ENCODE peak calls at places on chromosome 11, in five cellular contexts. One of them, this sample, is unnamed.

GRCh38 chr11:130583866-130584265 is 135.4 kb downstream of the ADAMTS15 start:
- DNase-seq in cardiac muscle cell: no peak
- DNase-seq in GM13976: no peak
- DNase-seq in cardiac fibroblast: no peak
- DNase-seq in mesothelial cell of epicardium: no peak
- DNase-seq in this sample: no peak

GRCh38 chr11:127202105-127202504 is 201.5 kb upstream of the KIRREL3 start:
- DNase-seq in cardiac fibroblast: no peak
- DNase-seq in mesothelial cell of epicardium: no peak
- DNase-seq in cardiac muscle cell: no peak
- DNase-seq in GM13976: no peak
- DNase-seq in this sample: no peak

GRCh38 chr11:128251140-128251539 is 336.2 kb downstream of the ETS1 start:
- DNase-seq in cardiac muscle cell: no peak
- DNase-seq in cardiac fibroblast: peak; percentile 55
- DNase-seq in GM13976: no peak
- DNase-seq in mesothelial cell of epicardium: no peak
- DNase-seq in this sample: no peak

GRCh38 chr11:36162909-36163434 is 126.3 kb downstream of the COMMD9 start:
- DNase-seq in cardiac muscle cell: no peak
- DNase-seq in mesothelial cell of epicardium: no peak
- DNase-seq in cardiac fibroblast: no peak
- DNase-seq in GM13976: no peak
- DNase-seq in this sample: no peak

GRCh38 chr11:12158926-12159325 is 48.5 kb downstream of the MICAL2 start:
- DNase-seq in cardiac fibroblast: no peak
- DNase-seq in mesothelial cell of epicardium: no peak
- DNase-seq in cardiac muscle cell: peak; percentile 86
- DNase-seq in GM13976: no peak
- DNase-seq in this sample: no peak

GRCh38 chr11:61152816-61153592 is 8.2 kb downstream of the VPS37C start:
- DNase-seq in mesothelial cell of epicardium: no peak
- DNase-seq in cardiac fibroblast: peak; percentile 82
- DNase-seq in GM13976: no peak
- DNase-seq in cardiac muscle cell: no peak
- DNase-seq in this sample: no peak

GRCh38 chr11:125341676-125342075 is 154.4 kb downstream of the FEZ1 start:
- DNase-seq in cardiac fibroblast: no peak
- DNase-seq in cardiac muscle cell: no peak
- DNase-seq in GM13976: no peak
- DNase-seq in mesothelial cell of epicardium: no peak
- DNase-seq in this sample: no peak

GRCh38 chr11:111183706-111184105 is 61.8 kb upstream of the POU2AF2 start:
- DNase-seq in cardiac fibroblast: peak; percentile 72
- DNase-seq in GM13976: no peak
- DNase-seq in cardiac muscle cell: no peak
- DNase-seq in mesothelial cell of epicardium: no peak
- DNase-seq in this sample: no peak

GRCh38 chr11:92163879-92164278 is 60.7 kb upstream of the FAT3 start:
- DNase-seq in mesothelial cell of epicardium: no peak
- DNase-seq in cardiac fibroblast: no peak
- DNase-seq in GM13976: no peak
- DNase-seq in cardiac muscle cell: no peak
- DNase-seq in this sample: no peak

GRCh38 chr11:1131033-1131911 is 26.5 kb upstream of the MUC5AC start:
- DNase-seq in cardiac muscle cell: no peak
- DNase-seq in GM13976: no peak
- DNase-seq in cardiac fibroblast: no peak
- DNase-seq in mesothelial cell of epicardium: no peak
- DNase-seq in this sample: peak; percentile 6

GRCh38 chr11:82995754-82996398 is 75.8 kb downstream of the RAB30 start:
- DNase-seq in GM13976: no peak
- DNase-seq in cardiac fibroblast: peak; percentile 47
- DNase-seq in cardiac muscle cell: no peak
- DNase-seq in mesothelial cell of epicardium: no peak
- DNase-seq in this sample: no peak

GRCh38 chr11:125550780-125551179 is 18.5 kb upstream of the EI24 start:
- DNase-seq in mesothelial cell of epicardium: no peak
- DNase-seq in cardiac fibroblast: no peak
- DNase-seq in GM13976: no peak
- DNase-seq in cardiac muscle cell: no peak
- DNase-seq in this sample: no peak

GRCh38 chr11:108927791-108928545 is 263.1 kb downstream of the DDX10 start:
- DNase-seq in GM13976: no peak
- DNase-seq in mesothelial cell of epicardium: no peak
- DNase-seq in cardiac muscle cell: no peak
- DNase-seq in cardiac fibroblast: peak; percentile 37
- DNase-seq in this sample: no peak

GRCh38 chr11:118924591-118925585 is 838 bp downstream of the BCL9L start:
- DNase-seq in GM13976: peak; percentile 83
- DNase-seq in cardiac fibroblast: peak; percentile 43
- DNase-seq in cardiac muscle cell: peak; percentile 72
- DNase-seq in mesothelial cell of epicardium: no peak
- DNase-seq in this sample: peak; percentile 44

GRCh38 chr11:103071008-103071407 is 21.0 kb downstream of the DCUN1D5 start:
- DNase-seq in mesothelial cell of epicardium: no peak
- DNase-seq in cardiac fibroblast: no peak
- DNase-seq in cardiac muscle cell: no peak
- DNase-seq in GM13976: no peak
- DNase-seq in this sample: no peak

GRCh38 chr11:99505831-99506230 is 485.1 kb downstream of the CNTN5 start:
- DNase-seq in GM13976: no peak
- DNase-seq in cardiac fibroblast: no peak
- DNase-seq in mesothelial cell of epicardium: no peak
- DNase-seq in cardiac muscle cell: no peak
- DNase-seq in this sample: no peak

GRCh38 chr11:47514825-47515647 is 37.9 kb downstream of the CELF1 start:
- DNase-seq in GM13976: no peak
- DNase-seq in mesothelial cell of epicardium: no peak
- DNase-seq in cardiac fibroblast: peak; percentile 88
- DNase-seq in cardiac muscle cell: no peak
- DNase-seq in this sample: no peak

GRCh38 chr11:1150769-1151365 is 6.9 kb upstream of the MUC5AC start:
- DNase-seq in GM13976: no peak
- DNase-seq in cardiac muscle cell: no peak
- DNase-seq in mesothelial cell of epicardium: no peak
- DNase-seq in cardiac fibroblast: peak; percentile 69
- DNase-seq in this sample: no peak

GRCh38 chr11:34793666-34794065 is 122.5 kb downstream of the APIP start:
- DNase-seq in cardiac fibroblast: no peak
- DNase-seq in cardiac muscle cell: no peak
- DNase-seq in GM13976: no peak
- DNase-seq in mesothelial cell of epicardium: no peak
- DNase-seq in this sample: no peak

GRCh38 chr11:74366576-74366975 is 31.7 kb downstream of the PGM2L1 start:
- DNase-seq in cardiac muscle cell: peak; percentile 3
- DNase-seq in mesothelial cell of epicardium: no peak
- DNase-seq in GM13976: no peak
- DNase-seq in cardiac fibroblast: peak; percentile 83
- DNase-seq in this sample: no peak

GRCh38 chr11:7511405-7511804 is 2.4 kb upstream of the PPFIBP2 start:
- DNase-seq in GM13976: no peak
- DNase-seq in cardiac fibroblast: no peak
- DNase-seq in mesothelial cell of epicardium: no peak
- DNase-seq in cardiac muscle cell: no peak
- DNase-seq in this sample: no peak

GRCh38 chr11:15757299-15757698 is 599.0 kb downstream of the SOX6 start:
- DNase-seq in cardiac muscle cell: no peak
- DNase-seq in mesothelial cell of epicardium: no peak
- DNase-seq in cardiac fibroblast: no peak
- DNase-seq in GM13976: no peak
- DNase-seq in this sample: no peak

GRCh38 chr11:59755701-59756495 is 722 bp downstream of the STX3 start:
- DNase-seq in cardiac muscle cell: peak; percentile 55
- DNase-seq in cardiac fibroblast: peak; percentile 74
- DNase-seq in mesothelial cell of epicardium: peak; percentile 29
- DNase-seq in GM13976: peak; percentile 36
- DNase-seq in this sample: peak; percentile 45
- TF ChIP-seq CTCF in cardiac muscle cell: no peak
- TF ChIP-seq CTCF in cardiac fibroblast: no peak
- TF ChIP-seq CTCF in mesothelial cell of epicardium: no peak
- TF ChIP-seq CTCF in GM13976: no peak
- TF ChIP-seq CTCF in this sample: no peak

GRCh38 chr11:101864098-101864497 is 50.7 kb upstream of the CEP126 start:
- DNase-seq in GM13976: no peak
- DNase-seq in mesothelial cell of epicardium: no peak
- DNase-seq in cardiac muscle cell: no peak
- DNase-seq in cardiac fibroblast: no peak
- DNase-seq in this sample: no peak
- TF ChIP-seq CTCF in GM13976: no peak
- TF ChIP-seq CTCF in mesothelial cell of epicardium: no peak
- TF ChIP-seq CTCF in cardiac muscle cell: no peak
- TF ChIP-seq CTCF in cardiac fibroblast: no peak
- TF ChIP-seq CTCF in this sample: no peak

GRCh38 chr11:24324211-24324610 is 172.6 kb upstream of the LUZP2 start:
- DNase-seq in cardiac muscle cell: no peak
- DNase-seq in mesothelial cell of epicardium: no peak
- DNase-seq in GM13976: no peak
- DNase-seq in cardiac fibroblast: peak; percentile 15
- DNase-seq in this sample: no peak
- TF ChIP-seq CTCF in cardiac muscle cell: no peak
- TF ChIP-seq CTCF in mesothelial cell of epicardium: no peak
- TF ChIP-seq CTCF in GM13976: no peak
- TF ChIP-seq CTCF in cardiac fibroblast: no peak
- TF ChIP-seq CTCF in this sample: no peak

DNA sequence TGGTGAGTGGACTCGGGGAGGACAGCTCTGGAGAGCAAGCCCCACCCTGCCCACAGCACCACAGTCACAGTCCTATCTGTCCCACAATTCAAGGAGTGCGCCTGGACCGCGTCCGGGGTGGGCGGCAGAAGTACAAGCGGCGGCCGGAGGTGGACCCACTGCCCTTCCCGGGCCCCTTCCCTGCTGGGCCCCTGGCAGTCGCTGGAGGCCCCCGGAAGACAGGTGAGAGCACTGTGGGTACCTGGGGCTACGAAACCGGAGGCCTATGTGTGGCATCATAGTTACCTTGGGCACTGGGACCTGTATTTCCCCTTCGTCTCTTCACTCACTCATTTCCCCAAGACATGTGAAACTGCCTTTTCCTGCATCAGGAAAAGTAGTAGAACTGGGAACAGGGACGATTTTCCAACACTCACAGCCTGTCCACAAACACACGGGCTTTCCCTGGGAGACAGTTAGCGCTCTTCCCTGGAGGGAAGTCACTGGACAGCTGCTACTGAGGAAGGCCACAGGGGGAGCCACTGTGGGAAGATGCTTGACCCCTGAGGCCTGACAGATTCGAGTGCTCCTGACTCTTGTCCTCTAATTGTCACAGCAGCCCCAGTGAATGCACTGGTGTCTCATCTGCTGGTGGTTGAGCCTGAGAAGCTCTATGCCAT is 3.1 kb downstream of the TRMT112 start:
- DNase-seq in cardiac muscle cell: no peak
- DNase-seq in cardiac fibroblast: no peak
- DNase-seq in GM13976: no peak
- DNase-seq in mesothelial cell of epicardium: no peak
- DNase-seq in this sample: no peak
- TF ChIP-seq CTCF in cardiac muscle cell: peak; percentile 19
- TF ChIP-seq CTCF in cardiac fibroblast: peak; percentile 42
- TF ChIP-seq CTCF in GM13976: no peak
- TF ChIP-seq CTCF in mesothelial cell of epicardium: no peak
- TF ChIP-seq CTCF in this sample: no peak

GRCh38 chr11:8527939-8528338 is 66.1 kb downstream of the STK33 start:
- DNase-seq in cardiac muscle cell: peak; percentile 5
- DNase-seq in cardiac fibroblast: no peak
- DNase-seq in GM13976: no peak
- DNase-seq in mesothelial cell of epicardium: no peak
- DNase-seq in this sample: no peak

GRCh38 chr11:8531312-8531711 is 62.7 kb downstream of the STK33 start:
- DNase-seq in mesothelial cell of epicardium: no peak
- DNase-seq in cardiac fibroblast: no peak
- DNase-seq in cardiac muscle cell: peak; percentile 43
- DNase-seq in GM13976: no peak
- DNase-seq in this sample: no peak

GRCh38 chr11:8533332-8533731 is 60.7 kb downstream of the STK33 start:
- DNase-seq in cardiac muscle cell: no peak
- DNase-seq in cardiac fibroblast: no peak
- DNase-seq in mesothelial cell of epicardium: no peak
- DNase-seq in GM13976: peak; percentile 29
- DNase-seq in this sample: no peak

GRCh38 chr11:8532475-8532874 is 61.6 kb downstream of the STK33 start:
- DNase-seq in cardiac fibroblast: no peak
- DNase-seq in GM13976: peak; percentile 25
- DNase-seq in cardiac muscle cell: no peak
- DNase-seq in mesothelial cell of epicardium: no peak
- DNase-seq in this sample: no peak

DNA sequence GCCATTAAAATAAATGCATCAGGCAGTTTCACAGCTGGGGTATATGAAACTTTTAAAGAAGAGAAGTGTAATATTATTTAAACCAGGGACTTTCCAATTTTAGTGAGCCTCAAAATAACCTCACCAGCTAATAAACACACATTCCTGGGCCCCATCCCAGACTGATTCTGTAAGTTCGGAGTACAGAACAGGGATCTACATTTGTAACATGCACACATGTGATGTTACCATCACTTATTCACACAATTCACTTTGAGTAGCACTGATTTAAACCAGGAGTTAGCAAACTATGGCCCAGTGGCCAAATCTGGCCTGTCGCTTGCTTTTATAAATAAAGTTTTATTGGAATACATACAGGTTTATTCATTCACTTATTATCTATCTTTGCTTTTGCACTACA is 62.0 kb downstream of the STK33 start:
- DNase-seq in cardiac muscle cell: no peak
- DNase-seq in mesothelial cell of epicardium: no peak
- DNase-seq in cardiac fibroblast: no peak
- DNase-seq in GM13976: peak; percentile 49
- DNase-seq in this sample: no peak
- TF ChIP-seq CTCF in cardiac muscle cell: no peak
- TF ChIP-seq CTCF in mesothelial cell of epicardium: no peak
- TF ChIP-seq CTCF in cardiac fibroblast: no peak
- TF ChIP-seq CTCF in GM13976: no peak
- TF ChIP-seq CTCF in this sample: no peak

GRCh38 chr11:11148104-11148509 is 204.9 kb downstream of the CSNK2A3 start:
- DNase-seq in cardiac muscle cell: peak; percentile 25
- DNase-seq in cardiac fibroblast: peak; percentile 88
- DNase-seq in mesothelial cell of epicardium: peak; percentile 43
- DNase-seq in GM13976: no peak
- DNase-seq in this sample: no peak
- TF ChIP-seq CTCF in cardiac muscle cell: peak; percentile 55
- TF ChIP-seq CTCF in cardiac fibroblast: peak; percentile 40
- TF ChIP-seq CTCF in mesothelial cell of epicardium: no peak
- TF ChIP-seq CTCF in GM13976: no peak
- TF ChIP-seq CTCF in this sample: no peak

This sample was measured in activated B cell treated with CpG ODN at 0.5 μM for 24 hours.